ENCODE peak calls at places on chromosome 13, in nine cellular contexts. M, G, A, U, W, O, X, J and Y are unnamed samples.

GRCh38 chr13:99565478-99566124 is 64.3 kb downstream of the TM9SF2 start:
- DNase-seq in X (no peak), O (no peak), M (no peak), A (no peak), J (no peak), W (no peak), U (no peak), G (no peak), Y (no peak)

GRCh38 chr13:86974995-86975328 is 696.2 kb upstream of the SLITRK5 start:
- DNase-seq in J (no peak), O (no peak), M (no peak), G (no peak), U (peak; percentile 2), A (no peak), W (no peak), X (no peak), Y (no peak)

GRCh38 chr13:84607614-84608013 is 725.3 kb upstream of the SLITRK1 start:
- DNase-seq in A (no peak), O (peak; percentile 17), J (no peak), X (no peak), G (no peak), M (no peak), W (peak; percentile 84), U (no peak), Y (no peak)

GRCh38 chr13:20391597-20392452 is 133.8 kb downstream of the CRYL1 start:
- DNase-seq in U (no peak), X (no peak), O (peak; percentile 49), M (no peak), A (no peak), W (no peak), J (no peak), G (no peak), Y (no peak)

GRCh38 chr13:74202129-74202528 is 67.9 kb upstream of the KLF12 start:
- DNase-seq in O (no peak), M (no peak), A (no peak), G (no peak), U (no peak), W (no peak), J (no peak), X (no peak), Y (no peak)

GRCh38 chr13:77330009-77330471 is 3.1 kb upstream of the MYCBP2 start:
- DNase-seq in U (no peak), X (no peak), G (no peak), O (no peak), A (no peak), M (no peak), W (no peak), J (no peak), Y (no peak)

GRCh38 chr13:40480915-40481525 is 185.4 kb downstream of the FOXO1 start:
- DNase-seq in X (no peak), O (no peak), A (no peak), U (no peak), G (no peak), W (no peak), J (no peak), M (no peak), Y (no peak)

GRCh38 chr13:20703785-20704458 is 423 bp downstream of the IL17D start:
- DNase-seq in U (peak; percentile 91), O (peak; percentile 88), J (peak; percentile 56), A (peak; percentile 90), M (peak; percentile 69), W (peak; percentile 39), X (peak; percentile 89), G (peak; percentile 79), Y (peak; percentile 72)

GRCh38 chr13:30735025-30735967 is at the start of gene ALOX5AP:
- DNase-seq in U (no peak), O (no peak), M (no peak), J (peak; percentile 28), A (no peak), X (no peak), W (no peak), G (no peak), Y (peak; percentile 41)

GRCh38 chr13:20608438-20609020 is 41.6 kb downstream of the IFT88 start:
- DNase-seq in M (no peak), U (no peak), W (peak; percentile 4), G (no peak), O (no peak), J (no peak), A (no peak), X (no peak), Y (no peak)

GRCh38 chr13:69997061-69997460 is 110.6 kb upstream of the ATXN8OS start:
- DNase-seq in X (no peak), A (no peak), G (no peak), O (no peak), J (no peak), W (no peak), M (no peak), U (no peak), Y (no peak)

GRCh38 chr13:30572859-30573275 is 44.9 kb upstream of the USPL1 start:
- DNase-seq in A (no peak), G (no peak), X (no peak), W (no peak), O (peak; percentile 23), U (peak; percentile 18), J (no peak), M (no peak), Y (no peak)

GRCh38 chr13:99018418-99019180 is 40.7 kb upstream of the DOCK9 start:
- DNase-seq in G (no peak), J (no peak), O (no peak), U (no peak), W (peak; percentile 44), X (no peak), M (no peak), A (no peak), Y (no peak)

GRCh38 chr13:51607165-51607564 is 22.9 kb downstream of the WDFY2 start:
- DNase-seq in U (no peak), O (no peak), G (no peak), J (no peak), M (no peak), A (no peak), W (no peak), X (no peak), Y (no peak)

GRCh38 chr13:50323440-50324070 is 308.3 kb downstream of the KCNRG start:
- DNase-seq in J (no peak), W (peak; percentile 80), A (no peak), G (no peak), U (no peak), O (peak; percentile 39), M (no peak), X (no peak), Y (no peak)

GRCh38 chr13:79462895-79463294 is 18.1 kb upstream of the NDFIP2 start:
- DNase-seq in G (no peak), J (no peak), U (no peak), W (no peak), A (no peak), X (no peak), O (no peak), M (no peak), Y (no peak)

GRCh38 chr13:45713721-45714120 is 11.6 kb downstream of the CBY2 start:
- DNase-seq in A (no peak), W (no peak), J (no peak), X (no peak), G (no peak), O (no peak), M (no peak), U (no peak), Y (no peak)

GRCh38 chr13:66635526-66635925 is 594.6 kb downstream of the PCDH9 start:
- DNase-seq in U (no peak), M (no peak), A (no peak), J (no peak), X (no peak), W (peak; percentile 73), O (peak; percentile 63), G (no peak), Y (no peak)

GRCh38 chr13:39038569-39038898 is 278 bp downstream of the NHLRC3 start:
- DNase-seq in M (no peak), U (no peak), O (no peak), J (no peak), X (no peak), W (no peak), G (no peak), A (peak; percentile 7), Y (no peak)

GRCh38 chr13:39039033-39039432 is 777 bp downstream of the NHLRC3 start:
- DNase-seq in M (no peak), G (no peak), X (no peak), A (no peak), J (no peak), O (no peak), U (no peak), W (no peak), Y (no peak)

GRCh38 chr13:39036212-39036611 is 1.7 kb downstream of the PROSER1 start:
- DNase-seq in M (no peak), O (no peak), W (no peak), U (peak; percentile 24), J (no peak), X (no peak), G (no peak), A (no peak), Y (no peak)

GRCh38 chr13:39037410-39037879 is 444 bp downstream of the PROSER1 start:
- DNase-seq in M (no peak), O (peak; percentile 5), X (peak; percentile 77), W (no peak), G (no peak), J (no peak), U (no peak), A (no peak), Y (no peak)

GRCh38 chr13:39037880-39038568 is at the start of the genes NHLRC3 and PROSER1:
- DNase-seq in X (peak; percentile 53), M (peak; percentile 88), A (peak; percentile 96), G (peak; percentile 78), W (peak; percentile 88), O (peak; percentile 69), U (peak; percentile 96), J (peak; percentile 83), Y (peak; percentile 73)
- TF ChIP-seq CTCF in X (no peak), M (no peak), A (no peak), G (no peak), W (no peak), O (no peak), U (no peak), J (no peak), Y (no peak)

GRCh38 chr13:27977476-27978300 is 8.6 kb upstream of the CDX2 start:
- DNase-seq in O (no peak), W (no peak), G (no peak), M (no peak), J (no peak), X (no peak), A (no peak), U (no peak), Y (no peak)
- TF ChIP-seq CTCF in O (no peak), W (no peak), G (no peak), M (no peak), J (no peak), X (peak; percentile 26), A (no peak), U (no peak), Y (no peak)

GRCh38 chr13:110683203-110683883 is 22.6 kb downstream of the CARS2 start:
- DNase-seq in A (no peak), U (peak; percentile 6), G (no peak), O (no peak), X (no peak), W (no peak), J (no peak), M (no peak), Y (no peak)
- TF ChIP-seq CTCF in A (no peak), U (peak; percentile 37), G (no peak), O (no peak), X (peak; percentile 36), W (peak; percentile 49), J (peak; percentile 19), M (no peak), Y (no peak)

DNA sequence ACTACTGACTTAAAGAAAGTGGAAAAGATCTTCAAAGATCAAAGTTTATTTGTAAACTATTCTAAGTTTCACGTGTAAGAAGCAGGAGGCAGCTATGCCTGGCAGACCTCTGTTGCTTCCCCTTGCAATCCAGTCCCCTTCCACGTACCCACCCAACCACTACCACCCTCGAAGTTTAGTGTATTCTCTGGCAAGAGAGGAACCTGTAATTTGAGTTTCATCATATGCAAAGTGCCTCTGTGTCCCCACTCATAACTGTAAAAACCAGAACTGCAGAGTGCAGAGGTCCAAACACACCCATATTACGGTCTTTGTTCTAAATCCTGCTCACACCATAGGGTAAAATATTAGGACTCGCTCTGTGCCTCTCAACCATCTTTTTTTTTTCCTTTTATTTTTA is 75.8 kb upstream of the FRY start:
- DNase-seq in G (no peak), J (no peak), M (no peak), A (no peak), U (no peak), O (no peak), X (no peak), W (no peak), Y (no peak)
- TF ChIP-seq CTCF in G (no peak), J (no peak), M (no peak), A (no peak), U (no peak), O (no peak), X (no peak), W (no peak), Y (no peak)